ENCODE peak calls at places on chromosomes 2 and 18, in six cellular contexts. One of them, this sample, is unnamed. For H3K4me1, the result is how much of the 10 kb centered on the place peaks cover.

GRCh38 chr2:45984366-45984765 is 312.8 kb upstream of the EPAS1 start:
- DNase-seq in upper lobe of right lung: no peak
- DNase-seq in A673: no peak
- DNase-seq in PC-3: no peak
- DNase-seq in thoracic aorta: no peak
- DNase-seq in A549: no peak
- DNase-seq in this sample: no peak

GRCh38 chr2:39881494-39881893 is 102.4 kb upstream of the THUMPD2 start:
- DNase-seq in A549: no peak
- DNase-seq in A673: no peak
- DNase-seq in thoracic aorta: no peak
- DNase-seq in PC-3: peak
- DNase-seq in upper lobe of right lung: no peak
- DNase-seq in this sample: no peak

GRCh38 chr2:95315801-95316411 is 18.8 kb downstream of the KCNIP3 start:
- DNase-seq in upper lobe of right lung: no peak
- DNase-seq in PC-3: peak
- DNase-seq in A549: no peak
- DNase-seq in thoracic aorta: no peak
- DNase-seq in A673: no peak
- DNase-seq in this sample: peak

GRCh38 chr2:95049961-95050360 is 24.5 kb downstream of the MAL start:
- DNase-seq in thoracic aorta: no peak
- DNase-seq in A549: no peak
- DNase-seq in A673: no peak
- DNase-seq in upper lobe of right lung: peak
- DNase-seq in PC-3: no peak
- DNase-seq in this sample: no peak

GRCh38 chr18:70044626-70045025 is 97.0 kb upstream of the CD226 start:
- DNase-seq in A673: peak
- DNase-seq in upper lobe of right lung: no peak
- DNase-seq in A549: peak
- DNase-seq in thoracic aorta: no peak
- DNase-seq in PC-3: peak
- DNase-seq in this sample: no peak

GRCh38 chr2:207162319-207162718 is 3.4 kb downstream of the KLF7 start:
- DNase-seq in PC-3: no peak
- DNase-seq in upper lobe of right lung: no peak
- DNase-seq in A549: no peak
- DNase-seq in thoracic aorta: no peak
- DNase-seq in A673: no peak
- DNase-seq in this sample: no peak

GRCh38 chr18:22538463-22538862 is 120.7 kb upstream of the CTAGE1 start:
- DNase-seq in A673: no peak
- DNase-seq in A549: no peak
- DNase-seq in upper lobe of right lung: no peak
- DNase-seq in PC-3: no peak
- DNase-seq in thoracic aorta: no peak
- DNase-seq in this sample: no peak

GRCh38 chr18:61209802-61210201 is 123.4 kb upstream of the CDH20 start:
- DNase-seq in thoracic aorta: no peak
- DNase-seq in PC-3: no peak
- DNase-seq in upper lobe of right lung: no peak
- DNase-seq in A673: no peak
- DNase-seq in A549: no peak
- DNase-seq in this sample: no peak

GRCh38 chr18:47901624-47902362 is 28.7 kb downstream of the SMAD2 start:
- DNase-seq in PC-3: no peak
- DNase-seq in A549: no peak
- DNase-seq in A673: no peak
- DNase-seq in thoracic aorta: no peak
- DNase-seq in upper lobe of right lung: no peak
- DNase-seq in this sample: no peak

GRCh38 chr18:10249270-10249669 is 205.2 kb upstream of the APCDD1 start:
- DNase-seq in thoracic aorta: no peak
- DNase-seq in A549: no peak
- DNase-seq in PC-3: no peak
- DNase-seq in upper lobe of right lung: no peak
- DNase-seq in A673: peak
- DNase-seq in this sample: no peak

GRCh38 chr18:25449046-25449445 is 97.1 kb upstream of the ZNF521 start:
- DNase-seq in upper lobe of right lung: no peak
- DNase-seq in PC-3: no peak
- DNase-seq in thoracic aorta: no peak
- DNase-seq in A673: no peak
- DNase-seq in A549: no peak
- DNase-seq in this sample: no peak

GRCh38 chr2:62300925-62301324 is 105.0 kb downstream of the B3GNT2 start:
- DNase-seq in thoracic aorta: no peak
- DNase-seq in A673: no peak
- DNase-seq in upper lobe of right lung: no peak
- DNase-seq in PC-3: no peak
- DNase-seq in A549: no peak
- DNase-seq in this sample: no peak

GRCh38 chr18:33157893-33158292 is 282.6 kb downstream of the CCDC178 start:
- DNase-seq in thoracic aorta: no peak
- DNase-seq in upper lobe of right lung: no peak
- DNase-seq in PC-3: no peak
- DNase-seq in A673: no peak
- DNase-seq in A549: no peak
- DNase-seq in this sample: no peak

GRCh38 chr2:135121016-135121657 is 69.0 kb downstream of the RAB3GAP1 start:
- DNase-seq in A549: no peak
- DNase-seq in A673: no peak
- DNase-seq in upper lobe of right lung: no peak
- DNase-seq in PC-3: no peak
- DNase-seq in thoracic aorta: no peak
- DNase-seq in this sample: no peak

GRCh38 chr2:50963734-50964133 is 68.2 kb downstream of the NRXN1 start:
- DNase-seq in thoracic aorta: no peak
- DNase-seq in upper lobe of right lung: no peak
- DNase-seq in A549: no peak
- DNase-seq in A673: no peak
- DNase-seq in PC-3: no peak
- DNase-seq in this sample: no peak

GRCh38 chr18:12154356-12154755 is 60.7 kb downstream of the ANKRD62 start:
- DNase-seq in thoracic aorta: no peak
- DNase-seq in upper lobe of right lung: no peak
- DNase-seq in A549: no peak
- DNase-seq in A673: no peak
- DNase-seq in PC-3: no peak
- DNase-seq in this sample: no peak

GRCh38 chr2:5725794-5726463 is 33.7 kb downstream of the SOX11 start:
- DNase-seq in A673: peak
- DNase-seq in thoracic aorta: no peak
- DNase-seq in PC-3: no peak
- DNase-seq in upper lobe of right lung: no peak
- DNase-seq in A549: no peak
- DNase-seq in this sample: no peak

GRCh38 chr2:152499921-152500320 is 164.9 kb downstream of the FMNL2 start:
- DNase-seq in upper lobe of right lung: no peak
- DNase-seq in A549: no peak
- DNase-seq in thoracic aorta: no peak
- DNase-seq in PC-3: no peak
- DNase-seq in A673: no peak
- DNase-seq in this sample: no peak

GRCh38 chr2:217367464-217367863 is 507.6 kb upstream of the TNP1 start:
- DNase-seq in A549: no peak
- DNase-seq in PC-3: peak
- DNase-seq in upper lobe of right lung: no peak
- DNase-seq in A673: no peak
- DNase-seq in thoracic aorta: no peak
- DNase-seq in this sample: no peak

GRCh38 chr2:42314892-42315468 is 46.0 kb downstream of the COX7A2L start:
- DNase-seq in A549: peak
- DNase-seq in A673: peak
- DNase-seq in thoracic aorta: no peak
- DNase-seq in upper lobe of right lung: no peak
- DNase-seq in PC-3: peak
- DNase-seq in this sample: no peak

GRCh38 chr2:144162652-144163051 is 357.3 kb downstream of the ZEB2 start:
- DNase-seq in A549: no peak
- DNase-seq in thoracic aorta: no peak
- DNase-seq in PC-3: peak
- DNase-seq in upper lobe of right lung: no peak
- DNase-seq in A673: no peak
- DNase-seq in this sample: no peak

GRCh38 chr2:241412144-241412543 is 56.1 kb downstream of the FARP2 start:
- DNase-seq in thoracic aorta: no peak
- DNase-seq in PC-3: peak
- DNase-seq in A549: no peak
- DNase-seq in upper lobe of right lung: no peak
- DNase-seq in A673: peak
- DNase-seq in this sample: no peak

GRCh38 chr2:225694664-225695063 is 295.2 kb downstream of the NYAP2 start:
- DNase-seq in upper lobe of right lung: no peak
- DNase-seq in A549: no peak
- DNase-seq in thoracic aorta: no peak
- DNase-seq in A673: no peak
- DNase-seq in PC-3: no peak
- DNase-seq in this sample: no peak

DNA sequence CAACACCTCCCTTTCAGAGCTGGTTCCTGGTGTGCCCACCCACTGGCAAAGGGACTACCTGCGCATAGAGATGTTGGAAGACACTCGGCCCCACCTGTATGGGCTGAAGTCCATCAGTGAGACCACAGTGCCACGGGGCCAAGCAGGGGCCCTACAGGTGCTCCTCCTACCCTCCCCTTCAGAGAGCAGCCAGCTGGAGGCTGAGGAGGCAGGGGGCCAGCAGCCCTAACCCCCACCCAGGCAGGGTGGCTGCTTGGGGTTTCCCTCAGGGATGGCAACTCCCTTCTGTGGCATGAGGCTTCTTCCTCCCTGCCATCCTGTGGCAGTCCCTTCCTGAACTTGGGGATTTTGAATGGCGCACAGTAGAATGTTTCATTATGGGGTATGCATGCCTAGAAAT is 125.3 kb downstream of the NCK2 start:
- DNase-seq in A673: no peak
- DNase-seq in upper lobe of right lung: no peak
- DNase-seq in A549: no peak
- DNase-seq in PC-3: no peak
- DNase-seq in thoracic aorta: no peak
- DNase-seq in this sample: no peak
- H3K4me1 ChIP-seq in A673: under half
- H3K4me1 ChIP-seq in upper lobe of right lung: under half
- H3K4me1 ChIP-seq in A549: under half
- H3K4me1 ChIP-seq in PC-3: under half
- H3K4me1 ChIP-seq in thoracic aorta: under half
- H3K4me1 ChIP-seq in this sample: under half

GRCh38 chr2:55775828-55776227 is 82.2 kb upstream of the PNPT1 start:
- DNase-seq in A673: no peak
- DNase-seq in A549: no peak
- DNase-seq in thoracic aorta: no peak
- DNase-seq in upper lobe of right lung: no peak
- DNase-seq in PC-3: no peak
- DNase-seq in this sample: no peak

GRCh38 chr2:55772309-55772980 is 78.8 kb upstream of the PNPT1 start:
- DNase-seq in upper lobe of right lung: no peak
- DNase-seq in A549: no peak
- DNase-seq in PC-3: no peak
- DNase-seq in A673: no peak
- DNase-seq in thoracic aorta: no peak
- DNase-seq in this sample: no peak

GRCh38 chr2:55766947-55767346 is 73.3 kb upstream of the PNPT1 start:
- DNase-seq in A673: no peak
- DNase-seq in PC-3: no peak
- DNase-seq in thoracic aorta: no peak
- DNase-seq in A549: no peak
- DNase-seq in upper lobe of right lung: no peak
- DNase-seq in this sample: no peak

GRCh38 chr2:55768991-55769390 is 75.3 kb upstream of the PNPT1 start:
- DNase-seq in PC-3: no peak
- DNase-seq in A673: no peak
- DNase-seq in thoracic aorta: no peak
- DNase-seq in A549: no peak
- DNase-seq in upper lobe of right lung: no peak
- DNase-seq in this sample: no peak

GRCh38 chr2:55771612-55772011 is 78.0 kb upstream of the PNPT1 start:
- DNase-seq in thoracic aorta: no peak
- DNase-seq in PC-3: peak
- DNase-seq in A549: peak
- DNase-seq in A673: peak
- DNase-seq in upper lobe of right lung: no peak
- DNase-seq in this sample: no peak
- TF ChIP-seq CTCF in thoracic aorta: peak
- TF ChIP-seq CTCF in PC-3: peak
- TF ChIP-seq CTCF in A549: peak
- TF ChIP-seq CTCF in A673: peak
- TF ChIP-seq CTCF in upper lobe of right lung: peak
- TF ChIP-seq CTCF in this sample: peak

GRCh38 chr2:54813584-54813983 is 90.1 kb downstream of the EML6 start:
- DNase-seq in A673: no peak
- DNase-seq in PC-3: no peak
- DNase-seq in upper lobe of right lung: no peak
- DNase-seq in A549: no peak
- DNase-seq in thoracic aorta: no peak
- DNase-seq in this sample: no peak

GRCh38 chr2:54808642-54809041 is 85.2 kb downstream of the EML6 start:
- DNase-seq in thoracic aorta: no peak
- DNase-seq in A673: no peak
- DNase-seq in A549: no peak
- DNase-seq in PC-3: no peak
- DNase-seq in upper lobe of right lung: no peak
- DNase-seq in this sample: no peak

GRCh38 chr2:54806975-54807374 is 83.5 kb downstream of the EML6 start:
- DNase-seq in A673: no peak
- DNase-seq in thoracic aorta: no peak
- DNase-seq in PC-3: no peak
- DNase-seq in A549: no peak
- DNase-seq in upper lobe of right lung: no peak
- DNase-seq in this sample: no peak

GRCh38 chr2:54809814-54810213 is 86.4 kb downstream of the EML6 start:
- DNase-seq in PC-3: peak
- DNase-seq in A549: peak
- DNase-seq in thoracic aorta: no peak
- DNase-seq in upper lobe of right lung: no peak
- DNase-seq in A673: no peak
- DNase-seq in this sample: no peak

GRCh38 chr2:54810236-54810635 is 86.8 kb downstream of the EML6 start:
- DNase-seq in PC-3: no peak
- DNase-seq in A673: no peak
- DNase-seq in thoracic aorta: no peak
- DNase-seq in A549: no peak
- DNase-seq in upper lobe of right lung: no peak
- DNase-seq in this sample: no peak
- H3K4me1 ChIP-seq in PC-3: under half
- H3K4me1 ChIP-seq in A673: under half
- H3K4me1 ChIP-seq in thoracic aorta: under half
- H3K4me1 ChIP-seq in A549: under half
- H3K4me1 ChIP-seq in upper lobe of right lung: under half
- H3K4me1 ChIP-seq in this sample: under half

DNA sequence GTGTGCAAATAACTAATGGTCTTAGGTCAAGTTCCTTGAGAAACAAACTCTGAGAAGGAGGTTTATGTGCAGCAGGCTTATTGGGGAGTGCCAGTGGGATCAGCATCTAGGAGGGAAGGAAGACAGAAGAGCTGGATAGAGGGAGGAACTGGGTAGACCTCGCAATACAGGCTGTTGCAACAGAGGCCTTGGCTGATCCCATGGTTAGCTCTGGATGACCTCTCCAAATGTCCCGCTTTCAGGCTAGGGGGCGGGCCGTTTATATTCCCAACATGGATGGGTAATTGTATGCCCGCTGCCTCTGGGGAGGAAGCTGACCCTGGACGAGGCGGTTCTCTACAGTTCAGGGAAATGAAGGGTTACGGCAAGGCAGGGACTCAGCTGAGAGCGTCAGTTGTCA is 14.7 kb upstream of the CAPN13 start:
- DNase-seq in thoracic aorta: no peak
- DNase-seq in upper lobe of right lung: no peak
- DNase-seq in A549: no peak
- DNase-seq in PC-3: no peak
- DNase-seq in A673: no peak
- DNase-seq in this sample: no peak
- TF ChIP-seq CTCF in thoracic aorta: no peak
- TF ChIP-seq CTCF in upper lobe of right lung: no peak
- TF ChIP-seq CTCF in A549: no peak
- TF ChIP-seq CTCF in PC-3: no peak
- TF ChIP-seq CTCF in A673: no peak
- TF ChIP-seq CTCF in this sample: no peak